ENCODE peak calls at places on chromosomes 1 and 21, in six cellular contexts. U is GDM1; E is head of caudate nucleus; N is activated naive CD8-positive, alpha-beta T cell treated with anti-CD3 and anti-CD28 coated beads for 36 hours; C is T-cell; D is HT-29. Z is an unnamed sample.

GRCh38 chr1:37043101-37043500 is 8.8 kb upstream of the GRIK3 start:
- DNase-seq in U (no peak), E (no peak), N (no peak), C (no peak), D (no peak), Z (no peak)

GRCh38 chr1:185813401-185813979 is 79.3 kb downstream of the HMCN1 start:
- DNase-seq in U (peak), E (no peak), N (no peak), C (no peak), D (peak), Z (no peak)

GRCh38 chr1:14328687-14329086 is 269.8 kb upstream of the KAZN start:
- DNase-seq in U (no peak), E (no peak), N (no peak), C (no peak), D (no peak), Z (no peak)

GRCh38 chr1:88237026-88237425 is 447.0 kb upstream of the PKN2 start:
- DNase-seq in U (no peak), E (no peak), N (no peak), C (no peak), D (no peak), Z (no peak)

GRCh38 chr1:162192763-162193162 is 123.3 kb downstream of the NOS1AP start:
- DNase-seq in U (no peak), E (no peak), N (no peak), C (no peak), D (no peak), Z (no peak)

GRCh38 chr21:40706161-40706560 is 140.8 kb downstream of the DSCAM start:
- DNase-seq in U (no peak), E (no peak), N (no peak), C (no peak), D (no peak), Z (no peak)

GRCh38 chr1:227364657-227365056 is 46.4 kb upstream of the CDC42BPA start:
- DNase-seq in U (no peak), E (no peak), N (no peak), C (no peak), D (no peak), Z (no peak)

GRCh38 chr1:198278922-198279321 is 122.1 kb downstream of the NEK7 start:
- DNase-seq in U (no peak), E (no peak), N (no peak), C (no peak), D (no peak), Z (no peak)

GRCh38 chr21:15732290-15732995 is 2.7 kb downstream of the USP25 start:
- DNase-seq in U (peak), E (no peak), N (no peak), C (no peak), D (peak), Z (no peak)

GRCh38 chr1:205792946-205793673 is 17.8 kb upstream of the RAB29 start:
- DNase-seq in U (no peak), E (no peak), N (no peak), C (no peak), D (no peak), Z (no peak)

GRCh38 chr1:156414440-156415064 is 45.5 kb downstream of the RHBG start:
- DNase-seq in U (no peak), E (no peak), N (no peak), C (no peak), D (no peak), Z (no peak)

GRCh38 chr1:240474133-240474614 is 137.8 kb downstream of the GREM2 start:
- DNase-seq in U (no peak), E (no peak), N (no peak), C (no peak), D (no peak), Z (no peak)

GRCh38 chr1:170929835-170930554 is 5.3 kb upstream of the MROH9 start:
- DNase-seq in U (peak), E (no peak), N (no peak), C (no peak), D (peak), Z (no peak)